ENCODE peak calls at places on chromosomes 6 and 20, in four cellular contexts. One of them, this sample, is unnamed.

GRCh38 chr6:142463988-142464387 is 162.2 kb downstream of the ADGRG6 start:
- DNase-seq in bronchial epithelial cell: no peak
- DNase-seq in GM12864: no peak
- DNase-seq in left lung: no peak
- DNase-seq in this sample: no peak

GRCh38 chr6:157305676-157306653 is 17.4 kb downstream of the TMEM242 start:
- DNase-seq in GM12864: no peak
- DNase-seq in left lung: no peak
- DNase-seq in bronchial epithelial cell: no peak
- DNase-seq in this sample: no peak

GRCh38 chr6:164095056-164095455 is 680.5 kb downstream of the QKI start:
- DNase-seq in GM12864: no peak
- DNase-seq in left lung: no peak
- DNase-seq in bronchial epithelial cell: no peak
- DNase-seq in this sample: peak; percentile 43

GRCh38 chr6:43770417-43771209 is 602 bp downstream of the VEGFA start:
- DNase-seq in GM12864: no peak
- DNase-seq in left lung: peak; percentile 82
- DNase-seq in bronchial epithelial cell: peak; percentile 33
- DNase-seq in this sample: no peak

GRCh38 chr20:37066168-37066567 is 29.6 kb downstream of the RBL1 start:
- DNase-seq in GM12864: no peak
- DNase-seq in left lung: no peak
- DNase-seq in bronchial epithelial cell: no peak
- DNase-seq in this sample: no peak

GRCh38 chr20:43590036-43590391 is 723 bp upstream of the IFT52 start:
- DNase-seq in GM12864: no peak
- DNase-seq in left lung: no peak
- DNase-seq in bronchial epithelial cell: no peak
- DNase-seq in this sample: no peak

GRCh38 chr20:54227241-54227640 is 19.4 kb downstream of the PFDN4 start:
- DNase-seq in GM12864: no peak
- DNase-seq in left lung: no peak
- DNase-seq in bronchial epithelial cell: no peak
- DNase-seq in this sample: no peak

GRCh38 chr6:36422714-36423100 is 19.9 kb downstream of the PXT1 start:
- DNase-seq in left lung: no peak
- DNase-seq in bronchial epithelial cell: no peak
- DNase-seq in GM12864: no peak
- DNase-seq in this sample: no peak

GRCh38 chr6:32196682-32197616 is 4.5 kb upstream of the GPSM3 start:
- DNase-seq in bronchial epithelial cell: no peak
- DNase-seq in GM12864: no peak
- DNase-seq in left lung: no peak
- DNase-seq in this sample: no peak

GRCh38 chr20:21325296-21325695 is 22.2 kb downstream of the XRN2 start:
- DNase-seq in left lung: no peak
- DNase-seq in bronchial epithelial cell: peak; percentile 18
- DNase-seq in GM12864: no peak
- DNase-seq in this sample: no peak

GRCh38 chr6:36362551-36363389 is 24.7 kb downstream of the ETV7 start:
- DNase-seq in left lung: peak; percentile 58
- DNase-seq in GM12864: no peak
- DNase-seq in bronchial epithelial cell: no peak
- DNase-seq in this sample: no peak

GRCh38 chr6:121873595-121873994 is 438.1 kb downstream of the GJA1 start:
- DNase-seq in GM12864: no peak
- DNase-seq in bronchial epithelial cell: no peak
- DNase-seq in left lung: no peak
- DNase-seq in this sample: no peak

GRCh38 chr20:4161447-4162251 is 146.3 kb upstream of the RNF24 start:
- DNase-seq in GM12864: no peak
- DNase-seq in left lung: peak; percentile 44
- DNase-seq in bronchial epithelial cell: peak; percentile 48
- DNase-seq in this sample: no peak

GRCh38 chr6:113073611-113074191 is 726.6 kb downstream of the RFPL4B start:
- DNase-seq in left lung: no peak
- DNase-seq in bronchial epithelial cell: peak; percentile 26
- DNase-seq in GM12864: no peak
- DNase-seq in this sample: no peak

GRCh38 chr20:58545565-58546195 is 30.5 kb upstream of the APCDD1L start:
- DNase-seq in GM12864: no peak
- DNase-seq in bronchial epithelial cell: no peak
- DNase-seq in left lung: no peak
- DNase-seq in this sample: no peak

GRCh38 chr20:48679603-48680002 is 148.2 kb downstream of the PREX1 start:
- DNase-seq in GM12864: no peak
- DNase-seq in bronchial epithelial cell: no peak
- DNase-seq in left lung: no peak
- DNase-seq in this sample: no peak

GRCh38 chr6:74826318-74826717 is 379.5 kb downstream of the COL12A1 start:
- DNase-seq in GM12864: no peak
- DNase-seq in bronchial epithelial cell: no peak
- DNase-seq in left lung: no peak
- DNase-seq in this sample: no peak

GRCh38 chr6:125584468-125584939 is 164.9 kb upstream of the HEY2 start:
- DNase-seq in GM12864: no peak
- DNase-seq in left lung: peak; percentile 34
- DNase-seq in bronchial epithelial cell: peak; percentile 79
- DNase-seq in this sample: peak; percentile 23

GRCh38 chr20:25248501-25249172 is 752 bp downstream of the PYGB start:
- DNase-seq in left lung: no peak
- DNase-seq in bronchial epithelial cell: no peak
- DNase-seq in GM12864: no peak
- DNase-seq in this sample: no peak

GRCh38 chr20:33539129-33539528 is 49.2 kb downstream of the CBFA2T2 start:
- DNase-seq in left lung: no peak
- DNase-seq in GM12864: no peak
- DNase-seq in bronchial epithelial cell: peak; percentile 28
- DNase-seq in this sample: peak; percentile 66

GRCh38 chr6:25312703-25313102 is 33.5 kb downstream of the CARMIL1 start:
- DNase-seq in bronchial epithelial cell: peak; percentile 76
- DNase-seq in GM12864: no peak
- DNase-seq in left lung: no peak
- DNase-seq in this sample: no peak

GRCh38 chr20:26208296-26209091 is 511.8 kb upstream of the ZNF337 start:
- DNase-seq in GM12864: no peak
- DNase-seq in left lung: peak; percentile 51
- DNase-seq in bronchial epithelial cell: no peak
- DNase-seq in this sample: no peak

GRCh38 chr6:135002229-135002844 is 52.3 kb downstream of the HBS1L start:
- DNase-seq in bronchial epithelial cell: peak; percentile 36
- DNase-seq in left lung: no peak
- DNase-seq in GM12864: no peak
- DNase-seq in this sample: no peak

GRCh38 chr6:81808834-81809598 is 56.5 kb upstream of the TENT5A start:
- DNase-seq in bronchial epithelial cell: no peak
- DNase-seq in GM12864: no peak
- DNase-seq in left lung: no peak
- DNase-seq in this sample: no peak

GRCh38 chr6:85675030-85675819 is 32.5 kb upstream of the SYNCRIP start:
- DNase-seq in left lung: no peak
- DNase-seq in bronchial epithelial cell: peak; percentile 84
- DNase-seq in GM12864: no peak
- DNase-seq in this sample: no peak

GRCh38 chr20:58759947-58760346 is 67.3 kb downstream of the NPEPL1 start:
- DNase-seq in GM12864: no peak
- DNase-seq in left lung: no peak
- DNase-seq in bronchial epithelial cell: no peak
- DNase-seq in this sample: no peak

DNA sequence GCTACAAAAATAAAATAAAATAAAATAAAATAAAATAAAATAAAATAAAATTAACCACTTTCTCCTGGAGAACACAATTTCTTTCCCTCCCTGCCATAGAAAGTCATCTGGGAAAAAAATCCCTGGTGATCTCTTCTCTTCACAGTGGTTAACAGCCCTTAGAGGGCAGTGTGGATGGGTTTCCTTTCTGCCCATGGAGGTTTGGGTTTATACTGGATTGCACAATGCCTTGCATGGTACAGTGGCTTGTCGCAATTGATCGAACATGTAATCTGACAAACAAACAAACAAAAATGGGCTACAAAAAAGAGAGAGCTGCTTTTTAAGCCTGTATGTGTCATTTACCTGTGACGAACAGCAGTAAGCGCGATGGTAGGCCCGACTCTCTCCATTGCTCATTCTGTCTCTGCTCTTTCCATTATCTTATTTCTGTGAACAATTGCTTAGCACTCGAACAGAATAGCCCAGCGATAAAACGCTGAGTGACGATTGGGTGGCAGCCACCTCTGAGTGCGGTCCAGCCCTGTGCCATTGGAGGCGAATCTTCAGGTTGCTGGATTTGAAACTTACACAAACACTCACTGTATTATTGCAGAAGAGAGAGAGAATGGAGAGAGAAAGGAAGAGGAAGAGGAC is 166.1 kb downstream of the CD83 start:
- DNase-seq in left lung: no peak
- DNase-seq in GM12864: no peak
- DNase-seq in bronchial epithelial cell: no peak
- DNase-seq in this sample: peak; percentile 39
- TF ChIP-seq CTCF in left lung: no peak
- TF ChIP-seq CTCF in GM12864: no peak
- TF ChIP-seq CTCF in bronchial epithelial cell: no peak
- TF ChIP-seq CTCF in this sample: peak; percentile 69

DNA sequence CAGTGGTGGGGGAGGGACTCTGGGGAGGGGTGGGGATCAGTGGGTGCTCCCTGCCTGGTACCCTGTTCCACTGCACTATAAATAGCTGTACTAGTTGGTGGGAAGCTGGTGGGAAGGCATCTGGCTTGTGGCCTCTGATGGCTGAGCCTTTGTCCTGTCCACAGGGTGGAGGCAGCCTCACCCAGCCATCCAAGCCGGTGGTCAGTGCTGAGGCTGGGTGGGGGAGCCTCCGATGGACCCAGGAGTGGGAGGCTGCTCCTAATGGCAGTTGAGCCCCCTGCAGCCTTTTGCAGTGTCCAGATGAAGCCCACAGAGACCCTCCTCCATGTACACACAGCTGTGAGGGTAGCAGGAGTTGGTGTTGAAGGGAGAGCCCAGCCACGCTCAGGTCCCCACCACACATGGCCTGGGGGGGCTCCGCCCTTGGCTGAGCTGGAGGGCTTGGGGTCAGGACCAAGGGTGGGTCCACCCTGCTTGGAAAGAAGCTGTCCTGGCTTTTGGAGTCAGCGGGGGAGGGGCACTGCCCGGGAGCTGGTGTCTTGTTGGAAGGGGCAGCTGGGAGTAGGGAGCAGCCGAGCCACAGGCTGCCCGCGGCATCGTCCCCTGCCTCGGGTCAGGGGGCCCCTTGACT is 2.5 kb downstream of the PPDPF start:
- DNase-seq in GM12864: no peak
- DNase-seq in bronchial epithelial cell: no peak
- DNase-seq in left lung: peak; percentile 34
- DNase-seq in this sample: no peak
- H3K4me3 ChIP-seq in GM12864: no peak overlapping the region
- H3K4me3 ChIP-seq in bronchial epithelial cell: no peak overlapping the region
- H3K4me3 ChIP-seq in left lung: no peak overlapping the region
- H3K4me3 ChIP-seq in this sample: no peak overlapping the region

GRCh38 chr6:170583736-170584180 is 679 bp downstream of the PDCD2 start:
- DNase-seq in left lung: no peak
- DNase-seq in GM12864: no peak
- DNase-seq in bronchial epithelial cell: peak; percentile 11
- DNase-seq in this sample: no peak
- TF ChIP-seq CTCF in left lung: no peak
- TF ChIP-seq CTCF in GM12864: no peak
- TF ChIP-seq CTCF in bronchial epithelial cell: no peak
- TF ChIP-seq CTCF in this sample: peak; percentile 11

GRCh38 chr6:117306227-117306784 is 40.9 kb downstream of the VGLL2 start:
- DNase-seq in bronchial epithelial cell: peak; percentile 15
- DNase-seq in GM12864: no peak
- DNase-seq in left lung: peak; percentile 41
- DNase-seq in this sample: no peak

GRCh38 chr6:117307655-117308054 is 42.3 kb downstream of the VGLL2 start:
- DNase-seq in bronchial epithelial cell: no peak
- DNase-seq in GM12864: no peak
- DNase-seq in left lung: no peak
- DNase-seq in this sample: no peak

GRCh38 chr6:117304446-117304845 is 39.1 kb downstream of the VGLL2 start:
- DNase-seq in left lung: no peak
- DNase-seq in bronchial epithelial cell: no peak
- DNase-seq in GM12864: no peak
- DNase-seq in this sample: no peak

GRCh38 chr6:117298941-117299340 is 33.6 kb downstream of the VGLL2 start:
- DNase-seq in left lung: no peak
- DNase-seq in bronchial epithelial cell: no peak
- DNase-seq in GM12864: no peak
- DNase-seq in this sample: no peak

GRCh38 chr6:117303323-117303722 is 38.0 kb downstream of the VGLL2 start:
- DNase-seq in GM12864: no peak
- DNase-seq in bronchial epithelial cell: no peak
- DNase-seq in left lung: no peak
- DNase-seq in this sample: no peak
- H3K4me3 ChIP-seq in GM12864: no peak overlapping the region
- H3K4me3 ChIP-seq in bronchial epithelial cell: no peak overlapping the region
- H3K4me3 ChIP-seq in left lung: no peak overlapping the region
- H3K4me3 ChIP-seq in this sample: no peak overlapping the region

GRCh38 chr20:50149481-50150254 is 3.9 kb downstream of the PEDS1 start:
- DNase-seq in GM12864: no peak
- DNase-seq in bronchial epithelial cell: no peak
- DNase-seq in left lung: no peak
- DNase-seq in this sample: no peak

GRCh38 chr20:50151034-50151743 is 2.3 kb downstream of the PEDS1 start:
- DNase-seq in bronchial epithelial cell: peak; percentile 83
- DNase-seq in left lung: peak; percentile 62
- DNase-seq in GM12864: no peak
- DNase-seq in this sample: no peak

GRCh38 chr20:50153500-50154377 is at the start of gene PEDS1:
- DNase-seq in left lung: peak; percentile 92
- DNase-seq in bronchial epithelial cell: peak; percentile 77
- DNase-seq in GM12864: peak; percentile 38
- DNase-seq in this sample: no peak

GRCh38 chr20:50153153-50153499 is 397 bp downstream of the PEDS1 start:
- DNase-seq in bronchial epithelial cell: no peak
- DNase-seq in GM12864: no peak
- DNase-seq in left lung: no peak
- DNase-seq in this sample: no peak

GRCh38 chr20:50152394-50153152 is 950 bp downstream of the PEDS1 start:
- DNase-seq in GM12864: no peak
- DNase-seq in left lung: no peak
- DNase-seq in bronchial epithelial cell: peak; percentile 80
- DNase-seq in this sample: peak; percentile 29
- TF ChIP-seq CTCF in GM12864: no peak
- TF ChIP-seq CTCF in left lung: no peak
- TF ChIP-seq CTCF in bronchial epithelial cell: peak; percentile 46
- TF ChIP-seq CTCF in this sample: peak; percentile 44

This sample was measured in epithelial cell of proximal tubule.